ENCODE peak calls at places on chromosomes 4 and X, in seven cellular contexts. S is right cardiac atrium; B is left colon; F is activated T-cell treated with anti-CD3 and anti-CD28 coated beads, Interleukin-2, amount 50 U/mL, for 72 hours; C is activated naive CD8-positive, alpha-beta T cell treated with anti-CD3 and anti-CD28 coated beads, Interleukin-2, amount 10 ng/mL, durations not matched to agents 7 days and 5 days; Q is stimulated activated naive CD8-positive, alpha-beta T cell treated with anti-CD3 and anti-CD28 coated beads, Interleukin-15, Interleukin-2, amounts not matched to agents 100 U/mL and 50 U/mL, for 24 hours; W is left cardiac atrium. O is an unnamed sample.

GRCh38 chr4:67744561-67745283 is 9.5 kb downstream of the GNRHR start:
- ATAC-seq in Q (no peak), C (no peak), F (no peak), B (no peak), W (no peak), S (no peak), O (no peak)

GRCh38 chrX:148381603-148382002 is 118.8 kb upstream of the AFF2 start:
- ATAC-seq in S (no peak), W (no peak), B (no peak), Q (peak), C (peak), F (peak), O (no peak)

GRCh38 chr4:53782468-53782865 is 191.2 kb upstream of the LNX1 start:
- ATAC-seq in B (no peak), S (no peak), C (no peak), F (no peak), Q (no peak), W (no peak), O (no peak)

GRCh38 chr4:104575293-104575692 is 80.6 kb upstream of the CXXC4 start:
- ATAC-seq in Q (no peak), W (no peak), C (no peak), B (no peak), S (no peak), F (no peak), O (no peak)

GRCh38 chr4:110902500-110902899 is 279.6 kb upstream of the PITX2 start:
- ATAC-seq in Q (no peak), B (no peak), F (no peak), C (no peak), W (no peak), S (no peak), O (no peak)

GRCh38 chr4:154559931-154560801 is 2.6 kb upstream of the FGB start:
- ATAC-seq in B (peak), F (peak), S (no peak), C (no peak), Q (no peak), W (no peak), O (no peak)

GRCh38 chrX:11953615-11954014 is 184.7 kb upstream of the FRMPD4 start:
- ATAC-seq in S (no peak), B (no peak), C (no peak), Q (no peak), W (no peak), F (no peak), O (no peak)

GRCh38 chr4:16617416-16617815 is 281.0 kb downstream of the LDB2 start:
- ATAC-seq in W (no peak), F (no peak), C (no peak), S (peak), B (no peak), Q (no peak), O (no peak)

GRCh38 chr4:2819244-2820215 is 24.1 kb upstream of the ADD1 start:
- ATAC-seq in S (no peak), F (no peak), B (no peak), C (no peak), Q (no peak), W (no peak), O (no peak)

GRCh38 chrX:23773601-23774175 is 9.3 kb upstream of the SAT1 start:
- ATAC-seq in F (peak), B (peak), Q (peak), W (peak), C (peak), S (peak), O (no peak)

GRCh38 chr4:185865901-185866328 is 53.9 kb upstream of the SORBS2 start:
- ATAC-seq in B (peak), Q (no peak), F (no peak), S (peak), C (no peak), W (peak), O (no peak)

GRCh38 chr4:39942507-39942906 is 35.2 kb downstream of the PDS5A start:
- ATAC-seq in F (no peak), C (no peak), Q (no peak), S (no peak), B (no peak), W (no peak), O (no peak)

GRCh38 chrX:44282753-44283152 is 60.7 kb downstream of the EFHC2 start:
- ATAC-seq in Q (no peak), F (no peak), C (no peak), W (no peak), B (no peak), S (no peak), O (no peak)

GRCh38 chrX:2572740-2573139 is 72.0 kb upstream of the DHRSX start:
- ATAC-seq in B (no peak), S (peak), W (no peak), Q (no peak), C (no peak), F (no peak), O (no peak)

GRCh38 chr4:94395541-94395940 is 52.9 kb upstream of the HPGDS start:
- ATAC-seq in W (no peak), C (no peak), Q (no peak), S (no peak), F (no peak), B (no peak), O (no peak)

GRCh38 chr4:81427605-81427922 is 44.1 kb downstream of the RASGEF1B start:
- ATAC-seq in C (no peak), W (no peak), B (no peak), S (no peak), F (no peak), Q (no peak), O (no peak)

GRCh38 chr4:185657191-185657590 is 121.9 kb upstream of the PDLIM3 start:
- ATAC-seq in Q (no peak), S (peak), W (peak), B (no peak), C (no peak), F (no peak), O (peak)

GRCh38 chr4:2852481-2852881 is 8.8 kb downstream of the ADD1 start:
- ATAC-seq in C (peak), W (peak), Q (peak), F (peak), S (peak), B (peak), O (peak)

GRCh38 chr4:37981844-37982720 is 21.9 kb downstream of the PTTG2 start:
- ATAC-seq in W (no peak), Q (no peak), B (no peak), S (no peak), F (no peak), C (no peak), O (no peak)

GRCh38 chr4:152687974-152688599 is 8.3 kb upstream of the TMEM154 start:
- ATAC-seq in Q (no peak), F (no peak), W (peak), S (no peak), C (no peak), B (no peak), O (no peak)

O was measured in gastroesophageal sphincter.